ENCODE peak calls at places on chromosome 11, in eight cellular contexts. V, G, U, M, W, S, C and X are unnamed samples.
A peak's percentile ranks its signal among the peaks of the same experiment; 100 is the strongest.

GRCh38 chr11:35183526-35183925 is 44.6 kb downstream of the CD44 start:
- DNase-seq in M (no peak), C (no peak), U (no peak), W (no peak), G (no peak), V (no peak), S (no peak), X (no peak)

GRCh38 chr11:82889133-82890001 is 10.9 kb downstream of the PRCP start:
- DNase-seq in S (no peak), G (no peak), U (no peak), V (no peak), C (no peak), W (no peak), M (no peak), X (peak; percentile 16)

GRCh38 chr11:65903715-65904114 is 3.5 kb upstream of the FOSL1 start:
- DNase-seq in U (no peak), G (no peak), C (no peak), V (no peak), M (no peak), W (no peak), S (no peak), X (no peak)

GRCh38 chr11:111833524-111833923 is 37.9 kb downstream of the ALG9 start:
- DNase-seq in M (no peak), V (no peak), U (no peak), G (no peak), C (no peak), S (no peak), W (no peak), X (no peak)

GRCh38 chr11:69164824-69165223 is 9.1 kb downstream of the SMIM38 start:
- DNase-seq in W (no peak), M (no peak), U (no peak), G (no peak), V (no peak), C (no peak), S (no peak), X (no peak)

GRCh38 chr11:69949327-69949726 is 128.8 kb upstream of the ANO1 start:
- DNase-seq in C (no peak), M (peak; percentile 90), V (no peak), S (peak; percentile 99), W (no peak), G (no peak), U (peak; percentile 90), X (no peak)

GRCh38 chr11:69889400-69890372 is 70.5 kb upstream of the FGF3 start:
- DNase-seq in W (no peak), V (no peak), U (no peak), S (peak; percentile 81), C (no peak), G (no peak), M (no peak), X (no peak)

GRCh38 chr11:5808500-5809121 is at the start of gene OR52N2:
- DNase-seq in G (peak; percentile 55), U (peak; percentile 70), V (peak; percentile 88), S (peak; percentile 70), W (peak; percentile 80), C (peak; percentile 78), M (peak; percentile 79), X (peak; percentile 81)

GRCh38 chr11:14075118-14075601 is 112.6 kb downstream of the SPON1 start:
- DNase-seq in U (no peak), G (peak; percentile 59), S (no peak), C (no peak), M (no peak), W (no peak), V (no peak), X (no peak)

GRCh38 chr11:29119116-29119515 is 897.7 kb downstream of the KCNA4 start:
- DNase-seq in M (no peak), W (no peak), C (no peak), G (no peak), U (no peak), V (no peak), S (peak; percentile 0), X (peak; percentile 53)

GRCh38 chr11:109696191-109696897 is 274.4 kb downstream of the C11orf87 start:
- DNase-seq in W (no peak), M (no peak), V (no peak), S (peak; percentile 13), G (no peak), U (no peak), C (no peak), X (no peak)

GRCh38 chr11:72263363-72263762 is 19.4 kb upstream of the PHOX2A start:
- DNase-seq in G (no peak), M (no peak), W (no peak), U (peak; percentile 53), V (no peak), C (no peak), S (no peak), X (no peak)

GRCh38 chr11:75471134-75471943 is 38.3 kb upstream of the KLHL35 start:
- DNase-seq in U (no peak), V (no peak), M (no peak), W (no peak), S (no peak), C (no peak), G (no peak), X (no peak)

GRCh38 chr11:128565881-128566280 is 21.5 kb downstream of the ETS1 start:
- DNase-seq in C (no peak), S (no peak), V (no peak), G (no peak), M (no peak), W (no peak), U (no peak), X (no peak)

GRCh38 chr11:79413258-79413657 is 27.6 kb downstream of the TENM4 start:
- DNase-seq in U (no peak), S (peak; percentile 98), C (peak; percentile 88), V (peak; percentile 88), G (no peak), M (peak; percentile 78), W (peak; percentile 55), X (peak; percentile 93)

GRCh38 chr11:86244063-86244521 is 461 bp upstream of the EED start:
- DNase-seq in C (peak; percentile 90), W (peak; percentile 91), M (peak; percentile 93), S (peak; percentile 94), G (peak; percentile 83), U (peak; percentile 91), V (peak; percentile 76), X (peak; percentile 92)

GRCh38 chr11:128886401-128887119 is 4.6 kb upstream of the KCNJ5 start:
- DNase-seq in M (no peak), G (no peak), U (peak; percentile 24), C (no peak), W (no peak), V (no peak), S (peak; percentile 67), X (peak; percentile 84)

GRCh38 chr11:95231881-95232605 is 1.0 kb upstream of the SESN3 start:
- DNase-seq in S (peak; percentile 65), V (peak; percentile 56), C (peak; percentile 66), M (peak; percentile 89), W (peak; percentile 64), G (peak; percentile 68), U (no peak), X (peak; percentile 67)

GRCh38 chr11:83691387-83692088 is 405.4 kb upstream of the CCDC90B start:
- DNase-seq in W (no peak), G (no peak), U (no peak), S (no peak), M (no peak), C (peak; percentile 47), V (peak; percentile 44), X (peak; percentile 71)

GRCh38 chr11:117842131-117842941 is 17.8 kb upstream of the FXYD2 start:
- DNase-seq in V (peak; percentile 71), S (no peak), W (no peak), G (no peak), M (no peak), C (no peak), U (no peak), X (no peak)
- TF ChIP-seq CTCF in V (no peak), S (no peak), W (no peak), G (no peak), M (no peak), C (no peak), U (no peak), X (no peak)

GRCh38 chr11:118618115-118618990 is 10.9 kb downstream of the PHLDB1 start:
- DNase-seq in S (no peak), G (no peak), U (no peak), V (peak; percentile 62), W (no peak), M (peak; percentile 89), C (peak; percentile 78), X (no peak)
- H3K27ac ChIP-seq in S (peak overlapping the region; percentile 99), G (no peak overlapping the region), U (peak overlapping the region; percentile 92), V (peak overlapping the region; percentile 74), W (peak overlapping the region; percentile 76), M (peak overlapping the region; percentile 95), C (peak overlapping the region; percentile 91), X (no peak overlapping the region)

DNA sequence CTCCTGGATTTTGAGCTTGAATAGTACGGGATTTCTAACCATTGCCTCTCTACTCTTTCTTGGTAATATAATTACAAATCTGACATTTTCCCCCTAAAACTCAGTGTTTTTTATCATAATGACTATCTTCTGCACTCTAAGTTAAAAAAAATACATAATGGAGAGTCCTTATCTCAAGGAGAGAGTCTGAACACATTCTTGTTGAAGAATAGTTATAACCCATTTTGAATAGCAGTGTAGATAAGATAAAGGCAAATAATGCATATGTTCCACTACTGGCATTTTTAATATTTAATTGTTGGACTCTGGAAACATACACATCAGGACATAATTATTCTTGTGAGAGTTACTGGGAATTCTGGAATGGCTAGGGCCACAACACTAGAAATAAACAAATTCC is 456.5 kb upstream of the ANO5 start:
- DNase-seq in V (no peak), S (no peak), G (no peak), W (no peak), C (no peak), U (no peak), M (no peak), X (no peak)
- H3K9me3 ChIP-seq in V (no peaks in the 10 kb centered on the region), S (no peaks in the 10 kb centered on the region), G (no peaks in the 10 kb centered on the region), W (peaks cover 4% of the 10 kb centered on the region), C (no peaks in the 10 kb centered on the region), U (no peaks in the 10 kb centered on the region), M (no peaks in the 10 kb centered on the region), X (no peaks in the 10 kb centered on the region)

GRCh38 chr11:129949976-129950318 is 52.7 kb downstream of the PRDM10 start:
- DNase-seq in U (no peak), V (no peak), W (no peak), M (no peak), C (no peak), G (no peak), S (no peak), X (no peak)

GRCh38 chr11:129949067-129949466 is 53.6 kb downstream of the PRDM10 start:
- DNase-seq in G (no peak), W (no peak), S (no peak), M (no peak), U (no peak), C (no peak), V (no peak), X (no peak)

GRCh38 chr11:129950319-129951034 is 52.2 kb downstream of the PRDM10 start:
- DNase-seq in M (peak; percentile 70), W (peak; percentile 57), C (peak; percentile 49), G (no peak), V (peak; percentile 72), U (no peak), S (no peak), X (peak; percentile 94)

GRCh38 chr11:129951201-129951882 is 51.3 kb downstream of the PRDM10 start:
- DNase-seq in C (no peak), W (no peak), S (no peak), G (no peak), M (no peak), U (no peak), V (no peak), X (peak; percentile 41)

DNA sequence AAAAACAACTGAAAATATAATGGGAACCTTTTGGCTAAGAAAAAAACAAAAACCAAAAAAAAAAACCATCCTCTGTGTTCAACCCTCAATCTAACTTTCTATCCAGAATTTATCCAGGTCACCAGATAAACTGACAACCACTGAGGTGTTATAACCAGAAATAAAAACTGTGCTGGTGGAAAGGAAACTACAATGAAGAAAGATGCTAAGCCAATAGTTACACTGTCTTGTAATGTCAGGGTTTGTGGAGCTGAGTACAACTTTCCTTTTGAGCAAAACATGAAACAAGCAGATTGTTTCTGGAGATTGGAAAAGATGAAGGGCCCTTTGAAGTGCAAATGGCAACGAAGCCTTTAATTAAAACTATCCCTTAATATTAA is 50.8 kb downstream of the PRDM10 start:
- DNase-seq in M (no peak), U (no peak), V (no peak), S (no peak), C (no peak), W (no peak), G (no peak), X (no peak)
- TF ChIP-seq CTCF in M (no peak), U (no peak), V (no peak), S (no peak), C (no peak), W (no peak), G (no peak), X (no peak)